ENCODE peak calls at places on chromosomes 5 and 9, in six cellular contexts. One of them, this sample, is unnamed. For H3K27me3, the result is how much of the 10 kb centered on the place peaks cover.

GRCh38 chr9:37596504-37596903 is 4.1 kb upstream of the TOMM5 start:
- DNase-seq in pancreas: no peak
- DNase-seq in right cardiac atrium: no peak
- DNase-seq in cardiac muscle cell: no peak
- DNase-seq in GM23338: no peak
- DNase-seq in effector memory CD4-positive, alpha-beta T cell: no peak
- DNase-seq in this sample: no peak

GRCh38 chr5:145345883-145346282 is 489.3 kb downstream of the PRELID2 start:
- DNase-seq in pancreas: no peak
- DNase-seq in right cardiac atrium: no peak
- DNase-seq in cardiac muscle cell: no peak
- DNase-seq in GM23338: no peak
- DNase-seq in effector memory CD4-positive, alpha-beta T cell: no peak
- DNase-seq in this sample: no peak

GRCh38 chr5:153974131-153974812 is 64.4 kb downstream of the FAM114A2 start:
- DNase-seq in pancreas: no peak
- DNase-seq in right cardiac atrium: no peak
- DNase-seq in cardiac muscle cell: peak
- DNase-seq in GM23338: peak
- DNase-seq in effector memory CD4-positive, alpha-beta T cell: no peak
- DNase-seq in this sample: no peak

GRCh38 chr9:21102311-21102710 is 24.6 kb upstream of the IFNB1 start:
- DNase-seq in pancreas: no peak
- DNase-seq in right cardiac atrium: no peak
- DNase-seq in cardiac muscle cell: no peak
- DNase-seq in GM23338: no peak
- DNase-seq in effector memory CD4-positive, alpha-beta T cell: no peak
- DNase-seq in this sample: no peak

GRCh38 chr9:114483499-114483898 is 21.8 kb downstream of the WHRN start:
- DNase-seq in pancreas: no peak
- DNase-seq in right cardiac atrium: no peak
- DNase-seq in cardiac muscle cell: no peak
- DNase-seq in GM23338: no peak
- DNase-seq in effector memory CD4-positive, alpha-beta T cell: no peak
- DNase-seq in this sample: no peak

GRCh38 chr9:89592963-89593775 is 11.6 kb upstream of the GADD45G start:
- DNase-seq in pancreas: no peak
- DNase-seq in right cardiac atrium: no peak
- DNase-seq in cardiac muscle cell: peak
- DNase-seq in GM23338: peak
- DNase-seq in effector memory CD4-positive, alpha-beta T cell: no peak
- DNase-seq in this sample: no peak

GRCh38 chr5:143168877-143169810 is 234.3 kb downstream of the NR3C1 start:
- DNase-seq in pancreas: no peak
- DNase-seq in right cardiac atrium: no peak
- DNase-seq in cardiac muscle cell: no peak
- DNase-seq in GM23338: no peak
- DNase-seq in effector memory CD4-positive, alpha-beta T cell: no peak
- DNase-seq in this sample: no peak

GRCh38 chr9:36268007-36268427 is 9.8 kb upstream of the GNE start:
- DNase-seq in pancreas: no peak
- DNase-seq in right cardiac atrium: no peak
- DNase-seq in cardiac muscle cell: peak
- DNase-seq in GM23338: no peak
- DNase-seq in effector memory CD4-positive, alpha-beta T cell: no peak
- DNase-seq in this sample: no peak

GRCh38 chr5:5103249-5103648 is 36.9 kb upstream of the ADAMTS16 start:
- DNase-seq in pancreas: no peak
- DNase-seq in right cardiac atrium: no peak
- DNase-seq in cardiac muscle cell: no peak
- DNase-seq in GM23338: no peak
- DNase-seq in effector memory CD4-positive, alpha-beta T cell: no peak
- DNase-seq in this sample: no peak

GRCh38 chr5:40796487-40796889 is 1.7 kb downstream of the PRKAA1 start:
- DNase-seq in pancreas: no peak
- DNase-seq in right cardiac atrium: no peak
- DNase-seq in cardiac muscle cell: peak
- DNase-seq in GM23338: no peak
- DNase-seq in effector memory CD4-positive, alpha-beta T cell: no peak
- DNase-seq in this sample: no peak

GRCh38 chr9:2116073-2116472 is 100.9 kb downstream of the SMARCA2 start:
- DNase-seq in pancreas: no peak
- DNase-seq in right cardiac atrium: no peak
- DNase-seq in cardiac muscle cell: peak
- DNase-seq in GM23338: peak
- DNase-seq in effector memory CD4-positive, alpha-beta T cell: no peak
- DNase-seq in this sample: no peak

GRCh38 chr9:77879344-77880089 is 152.1 kb downstream of the GNAQ start:
- DNase-seq in pancreas: no peak
- DNase-seq in right cardiac atrium: no peak
- DNase-seq in cardiac muscle cell: peak
- DNase-seq in GM23338: no peak
- DNase-seq in effector memory CD4-positive, alpha-beta T cell: no peak
- DNase-seq in this sample: no peak

GRCh38 chr9:117335797-117336435 is 78.9 kb downstream of the ASTN2 start:
- DNase-seq in pancreas: no peak
- DNase-seq in right cardiac atrium: no peak
- DNase-seq in cardiac muscle cell: no peak
- DNase-seq in GM23338: no peak
- DNase-seq in effector memory CD4-positive, alpha-beta T cell: no peak
- DNase-seq in this sample: no peak

GRCh38 chr9:117344892-117345660 is 69.8 kb downstream of the ASTN2 start:
- DNase-seq in pancreas: no peak
- DNase-seq in right cardiac atrium: no peak
- DNase-seq in cardiac muscle cell: no peak
- DNase-seq in GM23338: peak
- DNase-seq in effector memory CD4-positive, alpha-beta T cell: no peak
- DNase-seq in this sample: no peak

GRCh38 chr9:117343416-117343815 is 71.4 kb downstream of the ASTN2 start:
- DNase-seq in pancreas: no peak
- DNase-seq in right cardiac atrium: no peak
- DNase-seq in cardiac muscle cell: peak
- DNase-seq in GM23338: no peak
- DNase-seq in effector memory CD4-positive, alpha-beta T cell: no peak
- DNase-seq in this sample: no peak

GRCh38 chr9:117340422-117340821 is 74.4 kb downstream of the ASTN2 start:
- DNase-seq in pancreas: no peak
- DNase-seq in right cardiac atrium: no peak
- DNase-seq in cardiac muscle cell: no peak
- DNase-seq in GM23338: no peak
- DNase-seq in effector memory CD4-positive, alpha-beta T cell: no peak
- DNase-seq in this sample: no peak

DNA sequence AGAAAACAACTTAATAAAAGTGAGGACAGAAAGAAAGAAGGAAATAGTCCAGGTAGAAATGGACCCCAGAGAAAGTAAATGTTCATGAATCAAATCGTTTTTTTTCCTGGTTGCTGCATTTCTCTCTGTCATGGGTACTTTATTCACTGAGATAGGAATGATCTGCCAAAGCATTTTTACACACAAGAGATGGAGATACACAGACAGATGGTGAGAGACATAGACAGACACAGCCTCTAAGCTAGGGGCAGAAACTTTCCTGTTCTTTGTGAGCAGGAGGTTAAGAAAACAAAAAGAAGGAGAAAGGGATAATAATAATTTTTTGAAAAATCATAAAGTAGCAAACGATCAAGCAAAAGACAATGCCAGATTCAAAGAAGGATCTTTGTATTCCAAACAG is 73.7 kb downstream of the ASTN2 start:
- DNase-seq in pancreas: no peak
- DNase-seq in right cardiac atrium: no peak
- DNase-seq in cardiac muscle cell: no peak
- DNase-seq in GM23338: no peak
- DNase-seq in effector memory CD4-positive, alpha-beta T cell: no peak
- DNase-seq in this sample: no peak
- H3K27me3 ChIP-seq in pancreas: under half
- H3K27me3 ChIP-seq in right cardiac atrium: under half
- H3K27me3 ChIP-seq in cardiac muscle cell: under half
- H3K27me3 ChIP-seq in GM23338: under half
- H3K27me3 ChIP-seq in effector memory CD4-positive, alpha-beta T cell: under half
- H3K27me3 ChIP-seq in this sample: under half

DNA sequence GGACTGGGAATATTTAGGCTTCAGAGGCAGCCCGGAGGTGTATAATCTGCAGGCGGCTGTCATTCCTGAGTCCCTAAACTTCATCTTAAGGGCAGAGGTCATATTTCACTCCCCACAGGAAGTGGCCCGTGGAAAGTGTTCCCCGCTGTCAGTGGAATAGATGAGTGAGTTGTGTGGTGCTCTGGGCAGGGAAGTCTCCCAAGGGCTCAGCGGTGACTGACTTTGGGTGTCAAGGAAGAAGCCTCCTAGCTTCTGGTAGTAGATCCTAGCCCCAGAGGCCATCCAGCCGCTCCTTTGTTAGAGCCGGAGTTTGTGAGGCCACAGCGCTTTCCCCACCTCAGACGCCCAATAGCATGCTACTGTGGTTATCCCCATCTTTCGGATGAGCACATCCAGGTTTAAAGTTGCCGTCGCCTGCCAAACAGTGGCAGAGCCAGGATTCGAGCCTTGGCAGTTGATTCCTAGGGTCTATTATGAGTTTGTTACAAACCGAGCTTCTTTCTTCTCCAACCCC is 38.9 kb upstream of the TIFAB start:
- DNase-seq in pancreas: no peak
- DNase-seq in right cardiac atrium: no peak
- DNase-seq in cardiac muscle cell: no peak
- DNase-seq in GM23338: peak
- DNase-seq in effector memory CD4-positive, alpha-beta T cell: no peak
- DNase-seq in this sample: no peak
- H3K27me3 ChIP-seq in pancreas: under half
- H3K27me3 ChIP-seq in right cardiac atrium: under half
- H3K27me3 ChIP-seq in cardiac muscle cell: half or more
- H3K27me3 ChIP-seq in GM23338: half or more
- H3K27me3 ChIP-seq in effector memory CD4-positive, alpha-beta T cell: under half
- H3K27me3 ChIP-seq in this sample: under half

GRCh38 chr9:126536131-126536530 is 77.6 kb upstream of the LMX1B start:
- DNase-seq in pancreas: no peak
- DNase-seq in right cardiac atrium: no peak
- DNase-seq in cardiac muscle cell: no peak
- DNase-seq in GM23338: no peak
- DNase-seq in effector memory CD4-positive, alpha-beta T cell: no peak
- DNase-seq in this sample: no peak

GRCh38 chr9:126533911-126534300 is 79.8 kb upstream of the LMX1B start:
- DNase-seq in pancreas: no peak
- DNase-seq in right cardiac atrium: no peak
- DNase-seq in cardiac muscle cell: no peak
- DNase-seq in GM23338: no peak
- DNase-seq in effector memory CD4-positive, alpha-beta T cell: no peak
- DNase-seq in this sample: no peak

GRCh38 chr9:126532951-126533910 is 80.5 kb upstream of the LMX1B start:
- DNase-seq in pancreas: no peak
- DNase-seq in right cardiac atrium: no peak
- DNase-seq in cardiac muscle cell: no peak
- DNase-seq in GM23338: no peak
- DNase-seq in effector memory CD4-positive, alpha-beta T cell: no peak
- DNase-seq in this sample: no peak

GRCh38 chr9:126532489-126532888 is 81.2 kb upstream of the LMX1B start:
- DNase-seq in pancreas: no peak
- DNase-seq in right cardiac atrium: no peak
- DNase-seq in cardiac muscle cell: no peak
- DNase-seq in GM23338: no peak
- DNase-seq in effector memory CD4-positive, alpha-beta T cell: no peak
- DNase-seq in this sample: no peak

GRCh38 chr9:126534431-126535186 is 79.1 kb upstream of the LMX1B start:
- DNase-seq in pancreas: no peak
- DNase-seq in right cardiac atrium: no peak
- DNase-seq in cardiac muscle cell: no peak
- DNase-seq in GM23338: peak
- DNase-seq in effector memory CD4-positive, alpha-beta T cell: no peak
- DNase-seq in this sample: no peak
- H3K27me3 ChIP-seq in pancreas: under half
- H3K27me3 ChIP-seq in right cardiac atrium: under half
- H3K27me3 ChIP-seq in cardiac muscle cell: under half
- H3K27me3 ChIP-seq in GM23338: under half
- H3K27me3 ChIP-seq in effector memory CD4-positive, alpha-beta T cell: under half
- H3K27me3 ChIP-seq in this sample: under half

GRCh38 chr5:135571902-135572301 is 6.9 kb downstream of the CXCL14 start:
- DNase-seq in pancreas: no peak
- DNase-seq in right cardiac atrium: no peak
- DNase-seq in cardiac muscle cell: no peak
- DNase-seq in GM23338: no peak
- DNase-seq in effector memory CD4-positive, alpha-beta T cell: no peak
- DNase-seq in this sample: no peak

GRCh38 chr5:135571210-135571609 is 7.6 kb downstream of the CXCL14 start:
- DNase-seq in pancreas: no peak
- DNase-seq in right cardiac atrium: no peak
- DNase-seq in cardiac muscle cell: no peak
- DNase-seq in GM23338: no peak
- DNase-seq in effector memory CD4-positive, alpha-beta T cell: no peak
- DNase-seq in this sample: no peak

GRCh38 chr5:135576075-135576599 is 2.7 kb downstream of the CXCL14 start:
- DNase-seq in pancreas: no peak
- DNase-seq in right cardiac atrium: no peak
- DNase-seq in cardiac muscle cell: peak
- DNase-seq in GM23338: peak
- DNase-seq in effector memory CD4-positive, alpha-beta T cell: no peak
- DNase-seq in this sample: no peak

GRCh38 chr5:135577421-135577820 is 1.4 kb downstream of the CXCL14 start:
- DNase-seq in pancreas: no peak
- DNase-seq in right cardiac atrium: no peak
- DNase-seq in cardiac muscle cell: no peak
- DNase-seq in GM23338: peak
- DNase-seq in effector memory CD4-positive, alpha-beta T cell: no peak
- DNase-seq in this sample: no peak

DNA sequence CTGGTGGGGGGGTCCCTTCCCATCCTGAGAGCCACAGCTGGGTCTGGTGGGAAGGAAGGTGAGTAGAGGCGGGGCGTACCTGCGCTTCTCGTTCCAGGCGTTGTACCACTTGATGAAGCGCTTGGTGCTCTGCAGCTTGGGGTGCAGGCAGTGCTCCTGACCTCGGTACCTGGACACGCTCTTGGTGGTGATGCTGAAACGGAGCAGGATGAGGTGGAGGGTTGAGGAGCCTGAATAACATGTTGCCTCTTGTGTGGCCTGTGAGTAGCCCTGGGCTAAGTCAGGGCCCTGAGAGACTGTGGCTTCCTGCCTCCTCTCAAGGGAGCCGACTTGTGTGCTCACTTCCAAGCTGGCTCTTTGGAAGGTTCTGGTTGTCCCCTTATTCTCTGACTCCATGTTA is 4.3 kb downstream of the CXCL14 start:
- DNase-seq in pancreas: no peak
- DNase-seq in right cardiac atrium: no peak
- DNase-seq in cardiac muscle cell: no peak
- DNase-seq in GM23338: no peak
- DNase-seq in effector memory CD4-positive, alpha-beta T cell: no peak
- DNase-seq in this sample: no peak
- H3K27me3 ChIP-seq in pancreas: under half
- H3K27me3 ChIP-seq in right cardiac atrium: under half
- H3K27me3 ChIP-seq in cardiac muscle cell: under half
- H3K27me3 ChIP-seq in GM23338: under half
- H3K27me3 ChIP-seq in effector memory CD4-positive, alpha-beta T cell: under half
- H3K27me3 ChIP-seq in this sample: under half

GRCh38 chr5:174556756-174557155 is 167.6 kb upstream of the MSX2 start:
- DNase-seq in pancreas: no peak
- DNase-seq in right cardiac atrium: no peak
- DNase-seq in cardiac muscle cell: no peak
- DNase-seq in GM23338: no peak
- DNase-seq in effector memory CD4-positive, alpha-beta T cell: no peak
- DNase-seq in this sample: no peak
- H3K27me3 ChIP-seq in pancreas: under half
- H3K27me3 ChIP-seq in right cardiac atrium: under half
- H3K27me3 ChIP-seq in cardiac muscle cell: under half
- H3K27me3 ChIP-seq in GM23338: under half
- H3K27me3 ChIP-seq in effector memory CD4-positive, alpha-beta T cell: under half
- H3K27me3 ChIP-seq in this sample: under half

This sample was measured in esophagus squamous epithelium.